ENCODE peak calls at places on chromosomes 16 and 17, in five cellular contexts. W is activated CD4-positive, alpha-beta T cell treated with anti-CD3 and anti-CD28 coated beads for 36 hours; Y is germinal center; L is HCEC 1CT; K is stimulated activated CD4-positive, alpha-beta T cell treated with anti-CD3 and anti-CD28 coated beads, TNF-alpha, amount 100 ng/mL, for 4 hours. C is an unnamed sample.

GRCh38 chr17:55416470-55417052 is 5.1 kb downstream of the MMD start:
- DNase-seq in Y (no peak), W (no peak), L (peak), K (no peak), C (peak)

GRCh38 chr17:58313815-58314705 is 14.5 kb downstream of the TSPOAP1 start:
- DNase-seq in Y (no peak), W (no peak), L (no peak), K (no peak), C (no peak)

GRCh38 chr17:79399610-79400144 is 211.2 kb downstream of the RBFOX3 start:
- DNase-seq in Y (no peak), K (no peak), L (no peak), W (no peak), C (no peak)

GRCh38 chr16:53952215-53953208 is 248.6 kb downstream of the FTO start:
- DNase-seq in Y (no peak), W (no peak), K (no peak), L (no peak), C (peak)

GRCh38 chr16:77273-77806 is 685 bp upstream of the MPG start:
- DNase-seq in L (peak), W (peak), K (no peak), Y (peak), C (peak)

GRCh38 chr16:85808926-85809325 is 9.4 kb downstream of the COX4I1 start:
- DNase-seq in L (no peak), K (no peak), Y (no peak), W (no peak), C (no peak)

GRCh38 chr17:17937450-17937849 is 34.8 kb downstream of the TOM1L2 start:
- DNase-seq in W (no peak), Y (no peak), K (no peak), L (no peak), C (no peak)

GRCh38 chr16:19548144-19548543 is 7.4 kb upstream of the VPS35L start:
- DNase-seq in L (no peak), Y (no peak), K (no peak), W (no peak), C (no peak)

GRCh38 chr17:57507828-57508227 is 237.3 kb downstream of the CCDC182 start:
- DNase-seq in Y (no peak), K (no peak), W (no peak), L (no peak), C (no peak)

GRCh38 chr17:34567665-34568064 is 11.7 kb upstream of the TMEM132E start:
- DNase-seq in K (no peak), W (no peak), L (peak), Y (no peak), C (no peak)

GRCh38 chr17:9144502-9145233 is 123.4 kb downstream of the NTN1 start:
- DNase-seq in W (no peak), K (no peak), Y (no peak), L (no peak), C (no peak)

GRCh38 chr17:78338860-78339259 is 21.0 kb downstream of the SOCS3 start:
- DNase-seq in Y (no peak), W (peak), L (no peak), K (no peak), C (no peak)

GRCh38 chr17:6471531-6472465 is 27.5 kb downstream of the PIMREG start:
- DNase-seq in L (peak), K (no peak), Y (no peak), W (no peak), C (peak)

GRCh38 chr17:64358261-64358788 is 32.3 kb downstream of the PECAM1 start:
- DNase-seq in L (peak), W (no peak), K (no peak), Y (no peak), C (peak)

GRCh38 chr17:17351901-17352781 is 49.0 kb downstream of the NT5M start:
- DNase-seq in W (no peak), L (peak), K (no peak), Y (no peak), C (peak)

GRCh38 chr17:8909621-8910292 is 42.3 kb upstream of the PIK3R6 start:
- DNase-seq in K (no peak), W (no peak), Y (no peak), L (no peak), C (no peak)

GRCh38 chr17:1762233-1762905 is 509 bp downstream of the SERPINF1 start:
- DNase-seq in K (no peak), L (peak), W (no peak), Y (no peak), C (peak)

GRCh38 chr16:15523939-15524338 is 89.6 kb downstream of the BMERB1 start:
- DNase-seq in W (no peak), L (no peak), Y (no peak), K (no peak), C (no peak)

GRCh38 chr17:7240375-7240774 is 1.1 kb upstream of the PHF23 start:
- DNase-seq in W (no peak), K (no peak), L (no peak), Y (no peak), C (no peak)

GRCh38 chr16:2513405-2514332 is at the start of gene ATP6V0C:
- DNase-seq in K (peak), Y (peak), W (peak), L (peak), C (peak)

GRCh38 chr16:17313085-17313611 is 157.6 kb downstream of the XYLT1 start:
- DNase-seq in W (no peak), K (no peak), Y (no peak), L (no peak), C (peak)

GRCh38 chr17:66172706-66173223 is 19.2 kb downstream of the CEP112 start:
- DNase-seq in K (no peak), W (no peak), L (no peak), Y (no peak), C (no peak)

GRCh38 chr16:3675601-3676130 is 21.2 kb downstream of the DNASE1 start:
- DNase-seq in K (no peak), L (no peak), Y (no peak), W (no peak), C (no peak)

GRCh38 chr16:1859650-1860049 is 12.3 kb downstream of the MEIOB start:
- DNase-seq in L (no peak), K (no peak), Y (no peak), W (no peak), C (no peak)

GRCh38 chr17:66548158-66548557 is 245.7 kb downstream of the PRKCA start:
- DNase-seq in Y (no peak), W (peak), K (peak), L (peak), C (peak)

GRCh38 chr17:45346255-45347015 is 29.6 kb upstream of the MAP3K14 start:
- DNase-seq in K (no peak), L (no peak), Y (no peak), W (no peak), C (peak)

GRCh38 chr17:78762007-78762406 is 20.1 kb downstream of the CYTH1 start:
- DNase-seq in L (peak), Y (no peak), K (no peak), W (no peak), C (peak)

GRCh38 chr16:30710971-30711370 is 12.0 kb downstream of the SRCAP start:
- DNase-seq in Y (no peak), K (no peak), L (no peak), W (no peak), C (peak)

GRCh38 chr17:62819511-62820221 is 11.6 kb upstream of the MARCHF10 start:
- DNase-seq in L (peak), Y (no peak), W (peak), K (no peak), C (peak)

GRCh38 chr17:40345161-40346034 is 19.1 kb downstream of the GJD3 start:
- DNase-seq in W (peak), K (no peak), L (no peak), Y (no peak), C (peak)

GRCh38 chr17:57963149-57963511 is 7.9 kb upstream of the CUEDC1 start:
- DNase-seq in Y (no peak), K (no peak), L (no peak), W (no peak), C (no peak)

GRCh38 chr16:49287572-49287971 is 5.9 kb upstream of the CBLN1 start:
- DNase-seq in K (no peak), W (no peak), Y (no peak), L (no peak), C (no peak)

GRCh38 chr17:11737290-11737679 is 139.0 kb downstream of the DNAH9 start:
- DNase-seq in K (no peak), Y (no peak), L (no peak), W (no peak), C (no peak)

GRCh38 chr17:63356275-63356905 is 89.7 kb downstream of the CYB561 start:
- DNase-seq in W (no peak), Y (no peak), K (no peak), L (peak), C (peak)

GRCh38 chr17:78284146-78284545 is 52.7 kb downstream of the TMEM235 start:
- DNase-seq in Y (no peak), W (no peak), L (no peak), K (no peak), C (no peak)